ENCODE peak calls at places on chromosome 4, in ten cellular contexts. E, G, N, Y, V, K, L, C, X and I are unnamed samples.

GRCh38 chr4:118086334-118086733 is 52.0 kb downstream of the NDST3 start:
- DNase-seq in N (no peak), C (peak), L (peak), K (peak), X (peak), Y (peak), V (no peak), G (peak), E (peak), I (peak)

GRCh38 chr4:41882622-41883347 is 52.4 kb upstream of the TMEM33 start:
- DNase-seq in K (peak), Y (no peak), N (peak), X (peak), E (no peak), C (peak), L (peak), V (peak), G (no peak), I (peak)

GRCh38 chr4:2795558-2796260 is 2.8 kb downstream of the SH3BP2 start:
- DNase-seq in Y (no peak), G (no peak), X (peak), E (no peak), K (no peak), C (no peak), L (no peak), N (no peak), V (no peak), I (peak)

GRCh38 chr4:25100710-25101109 is 59.5 kb downstream of the SEPSECS start:
- DNase-seq in K (no peak), X (no peak), E (no peak), N (no peak), G (no peak), Y (no peak), V (no peak), C (no peak), L (no peak), I (no peak)

GRCh38 chr4:71406459-71406963 is 67.7 kb downstream of the SLC4A4 start:
- DNase-seq in L (peak), X (peak), G (no peak), C (peak), E (no peak), V (no peak), K (no peak), Y (peak), N (no peak), I (peak)

GRCh38 chr4:42673084-42673429 is 16.2 kb upstream of the ATP8A1 start:
- DNase-seq in K (peak), E (no peak), G (no peak), Y (peak), X (no peak), C (peak), N (no peak), L (no peak), V (no peak), I (peak)

GRCh38 chr4:2494992-2495391 is 26.1 kb downstream of the RNF4 start:
- DNase-seq in Y (no peak), G (no peak), V (no peak), C (no peak), N (no peak), X (no peak), E (no peak), L (no peak), K (no peak), I (no peak)

GRCh38 chr4:182555997-182556418 is 312.8 kb downstream of the TENM3 start:
- DNase-seq in L (no peak), V (no peak), G (peak), N (no peak), X (peak), Y (peak), K (no peak), E (peak), C (peak), I (peak)

GRCh38 chr4:3898098-3898497 is 131.9 kb downstream of the ADRA2C start:
- DNase-seq in E (no peak), Y (no peak), C (no peak), K (no peak), G (no peak), L (no peak), V (no peak), X (no peak), N (no peak), I (no peak)